ENCODE peak calls at places on chromosomes 1 and 21, in nine cellular contexts. G, T, N, B, L, Q, R, V and Z are unnamed samples.
A peak's percentile ranks its signal among the peaks of the same experiment; 100 is the strongest.

GRCh38 chr1:36134805-36135339 is 9.8 kb upstream of the COL8A2 start:
- DNase-seq in L (peak; percentile 42), R (peak; percentile 31), T (peak; percentile 28), B (no peak), G (peak; percentile 19), N (peak; percentile 75), Q (no peak), V (no peak), Z (no peak)

GRCh38 chr1:203028067-203028783 is 1.9 kb downstream of the PPFIA4 start:
- DNase-seq in N (no peak), V (no peak), B (no peak), R (no peak), T (no peak), L (no peak), G (peak; percentile 47), Q (no peak), Z (peak; percentile 34)

GRCh38 chr1:41394918-41395598 is 33.8 kb downstream of the FOXO6 start:
- DNase-seq in L (no peak), T (no peak), B (peak; percentile 89), N (no peak), Q (no peak), R (no peak), G (peak; percentile 83), V (no peak), Z (no peak)

GRCh38 chr1:199007423-199007822 is 368.6 kb downstream of the PTPRC start:
- DNase-seq in V (no peak), B (no peak), R (peak; percentile 94), N (no peak), G (peak; percentile 94), Q (no peak), T (no peak), L (no peak), Z (no peak)

GRCh38 chr1:109391161-109391556 is 6.6 kb downstream of the SORT1 start:
- DNase-seq in L (no peak), T (no peak), N (peak; percentile 37), V (no peak), Q (no peak), B (no peak), R (no peak), G (no peak), Z (no peak)

GRCh38 chr1:106798991-106799390 is 257.5 kb upstream of the PRMT6 start:
- DNase-seq in T (peak; percentile 5), B (no peak), V (no peak), L (no peak), Q (no peak), G (no peak), N (peak; percentile 1), R (no peak), Z (no peak)

GRCh38 chr1:1075148-1075935 is 1.2 kb upstream of the RNF223 start:
- DNase-seq in R (no peak), V (no peak), Q (no peak), B (no peak), T (no peak), N (no peak), G (no peak), L (peak; percentile 9), Z (peak; percentile 44)

GRCh38 chr21:31403596-31404333 is 59.7 kb upstream of the TIAM1 start:
- DNase-seq in T (no peak), B (no peak), N (no peak), Q (no peak), L (no peak), R (no peak), V (no peak), G (no peak), Z (no peak)

GRCh38 chr1:77978293-77978968 is 441 bp downstream of the FUBP1 start:
- DNase-seq in B (peak; percentile 91), V (peak; percentile 71), N (peak; percentile 96), T (peak; percentile 85), G (peak; percentile 93), R (peak; percentile 91), Q (no peak), L (no peak), Z (peak; percentile 72)

GRCh38 chr1:1181938-1182410 is 8.3 kb downstream of the TTLL10 start:
- DNase-seq in L (peak; percentile 6), B (no peak), T (no peak), N (no peak), Q (no peak), G (no peak), R (no peak), V (no peak), Z (no peak)

GRCh38 chr21:33261635-33262034 is 4.5 kb upstream of the IL10RB start:
- DNase-seq in R (peak; percentile 94), T (peak; percentile 21), V (no peak), B (no peak), L (no peak), N (peak; percentile 68), G (no peak), Q (no peak), Z (no peak)

GRCh38 chr1:230737622-230738262 is 9.4 kb upstream of the CAPN9 start:
- DNase-seq in L (no peak), N (no peak), T (no peak), R (no peak), B (no peak), G (no peak), V (no peak), Q (no peak), Z (no peak)

GRCh38 chr1:156893048-156893953 is at the start of gene PEAR1:
- DNase-seq in L (peak; percentile 79), Q (no peak), G (no peak), T (no peak), N (peak; percentile 55), V (no peak), R (no peak), B (no peak), Z (no peak)

GRCh38 chr1:74819062-74819461 is 86.1 kb downstream of the TYW3 start:
- DNase-seq in T (no peak), N (peak; percentile 1), Q (no peak), L (no peak), R (no peak), V (peak; percentile 51), G (no peak), B (no peak), Z (no peak)

GRCh38 chr1:970973-971730 is 4.9 kb downstream of the PLEKHN1 start:
- DNase-seq in T (no peak), B (no peak), Q (no peak), L (no peak), V (no peak), R (no peak), G (no peak), N (no peak), Z (no peak)

GRCh38 chr1:6495041-6495441 is 3.6 kb upstream of the PLEKHG5 start:
- DNase-seq in V (no peak), Q (no peak), B (no peak), L (peak; percentile 28), T (no peak), N (no peak), G (peak; percentile 88), R (no peak), Z (no peak)

GRCh38 chr1:224175615-224176014 is 7.4 kb upstream of the DEGS1 start:
- DNase-seq in V (no peak), Q (no peak), T (no peak), N (peak; percentile 52), G (peak; percentile 78), B (no peak), R (peak; percentile 38), L (no peak), Z (peak; percentile 45)

GRCh38 chr1:154220970-154221814 is 437 bp downstream of the UBAP2L start:
- DNase-seq in Q (peak; percentile 78), N (peak; percentile 51), B (peak; percentile 9), R (peak; percentile 47), L (peak; percentile 57), V (no peak), G (peak; percentile 75), T (peak; percentile 31), Z (peak; percentile 72)

GRCh38 chr1:14726606-14727005 is 128.1 kb downstream of the KAZN start:
- DNase-seq in G (peak; percentile 13), Q (no peak), L (no peak), V (no peak), N (no peak), T (no peak), R (no peak), B (no peak), Z (no peak)

GRCh38 chr1:101444873-101445618 is 208.2 kb downstream of the S1PR1 start:
- DNase-seq in V (no peak), B (no peak), Q (no peak), T (no peak), G (peak; percentile 22), L (peak; percentile 21), R (no peak), N (no peak), Z (no peak)

GRCh38 chr21:26124421-26124833 is 46.1 kb downstream of the APP start:
- DNase-seq in G (peak; percentile 24), T (no peak), R (no peak), V (no peak), B (peak; percentile 25), L (no peak), Q (no peak), N (no peak), Z (no peak)

GRCh38 chr1:232627645-232628334 is 2.1 kb downstream of the SIPA1L2 start:
- DNase-seq in G (peak; percentile 90), V (no peak), L (no peak), B (peak; percentile 78), R (no peak), N (peak; percentile 33), T (no peak), Q (no peak), Z (no peak)

GRCh38 chr1:185719021-185719420 is 15.2 kb upstream of the HMCN1 start:
- DNase-seq in T (peak; percentile 92), V (peak; percentile 74), B (no peak), N (peak; percentile 93), Q (no peak), L (no peak), R (no peak), G (peak; percentile 42), Z (peak; percentile 82)

GRCh38 chr1:6358757-6359567 is 34.6 kb downstream of the ACOT7 start:
- DNase-seq in N (peak; percentile 27), B (no peak), V (no peak), G (peak; percentile 2), T (no peak), L (no peak), R (no peak), Q (peak; percentile 67), Z (no peak)

GRCh38 chr1:25022361-25023189 is 92.5 kb upstream of the RUNX3 start:
- DNase-seq in T (peak; percentile 60), V (no peak), G (no peak), N (peak; percentile 95), B (no peak), R (peak; percentile 99), Q (peak; percentile 69), L (peak; percentile 46), Z (peak; percentile 56)

GRCh38 chr1:91747666-91748065 is 138.3 kb downstream of the TGFBR3 start:
- DNase-seq in L (no peak), T (no peak), R (no peak), Q (no peak), N (no peak), G (no peak), B (no peak), V (no peak), Z (no peak)

GRCh38 chr1:209585672-209586071 is 2.2 kb downstream of the CAMK1G start:
- DNase-seq in N (peak; percentile 61), L (peak; percentile 55), V (no peak), G (peak; percentile 61), R (no peak), B (peak; percentile 71), Q (peak; percentile 67), T (peak; percentile 23), Z (no peak)

GRCh38 chr1:202235003-202235660 is 41.5 kb downstream of the LGR6 start:
- DNase-seq in Q (no peak), L (no peak), N (peak; percentile 43), T (no peak), B (no peak), G (peak; percentile 67), V (no peak), R (no peak), Z (no peak)

GRCh38 chr21:34771512-34772028 is 102.8 kb downstream of the CLIC6 start:
- DNase-seq in V (peak; percentile 74), N (peak; percentile 65), G (peak; percentile 30), L (no peak), B (no peak), T (peak; percentile 53), R (no peak), Q (no peak), Z (no peak)

GRCh38 chr1:202565890-202566289 is 144.4 kb downstream of the SYT2 start:
- DNase-seq in G (no peak), B (no peak), R (no peak), V (no peak), N (no peak), Q (no peak), T (no peak), L (no peak), Z (no peak)

GRCh38 chr1:152906023-152906565 is 2.3 kb upstream of the IVL start:
- DNase-seq in R (no peak), Q (no peak), B (no peak), T (peak; percentile 6), G (no peak), V (peak; percentile 99), N (peak; percentile 97), L (no peak), Z (no peak)